ENCODE peak calls at places on chromosomes 11 and 22, in nine cellular contexts. One of them, this sample, is unnamed.

GRCh38 chr11:58616594-58616993 is 5.9 kb upstream of the CNTF start:
- DNase-seq in ovary: peak; percentile 53
- DNase-seq in Kasumi-1: no peak
- DNase-seq in NCI-H345: no peak
- DNase-seq in activated CD4-positive, alpha-beta T cell treated with anti-CD3 and anti-CD28 coated beads, Interleukin-2, amount 10 ng/mL, durations not matched to agents 7 days and 5 days: no peak
- DNase-seq in fibroblast of the conjunctiva: peak; percentile 69
- DNase-seq in coronary artery: no peak
- DNase-seq in AG20443: peak; percentile 84
- DNase-seq in CD4-positive, CD25-positive, alpha-beta regulatory T cell: no peak
- DNase-seq in this sample: no peak

GRCh38 chr11:60528934-60529333 is 13.7 kb downstream of the MS4A13 start:
- DNase-seq in ovary: no peak
- DNase-seq in Kasumi-1: peak; percentile 66
- DNase-seq in NCI-H345: no peak
- DNase-seq in activated CD4-positive, alpha-beta T cell treated with anti-CD3 and anti-CD28 coated beads, Interleukin-2, amount 10 ng/mL, durations not matched to agents 7 days and 5 days: no peak
- DNase-seq in fibroblast of the conjunctiva: no peak
- DNase-seq in coronary artery: no peak
- DNase-seq in AG20443: no peak
- DNase-seq in CD4-positive, CD25-positive, alpha-beta regulatory T cell: no peak
- DNase-seq in this sample: peak; percentile 30

GRCh38 chr22:16829985-16830384 is 4.8 kb upstream of the XKR3 start:
- DNase-seq in ovary: no peak
- DNase-seq in Kasumi-1: no peak
- DNase-seq in NCI-H345: no peak
- DNase-seq in activated CD4-positive, alpha-beta T cell treated with anti-CD3 and anti-CD28 coated beads, Interleukin-2, amount 10 ng/mL, durations not matched to agents 7 days and 5 days: no peak
- DNase-seq in fibroblast of the conjunctiva: no peak
- DNase-seq in coronary artery: no peak
- DNase-seq in AG20443: no peak
- DNase-seq in CD4-positive, CD25-positive, alpha-beta regulatory T cell: no peak
- DNase-seq in this sample: no peak

GRCh38 chr22:24554316-24555159 is at the start of gene GUCD1:
- DNase-seq in ovary: peak; percentile 26
- DNase-seq in Kasumi-1: peak; percentile 31
- DNase-seq in NCI-H345: no peak
- DNase-seq in activated CD4-positive, alpha-beta T cell treated with anti-CD3 and anti-CD28 coated beads, Interleukin-2, amount 10 ng/mL, durations not matched to agents 7 days and 5 days: peak; percentile 39
- DNase-seq in fibroblast of the conjunctiva: peak; percentile 6
- DNase-seq in coronary artery: no peak
- DNase-seq in AG20443: peak; percentile 40
- DNase-seq in CD4-positive, CD25-positive, alpha-beta regulatory T cell: peak; percentile 44
- DNase-seq in this sample: peak; percentile 47

GRCh38 chr11:26418391-26418790 is 86.5 kb downstream of the ANO3 start:
- DNase-seq in ovary: no peak
- DNase-seq in Kasumi-1: peak; percentile 3
- DNase-seq in NCI-H345: no peak
- DNase-seq in activated CD4-positive, alpha-beta T cell treated with anti-CD3 and anti-CD28 coated beads, Interleukin-2, amount 10 ng/mL, durations not matched to agents 7 days and 5 days: no peak
- DNase-seq in fibroblast of the conjunctiva: peak; percentile 18
- DNase-seq in coronary artery: no peak
- DNase-seq in AG20443: no peak
- DNase-seq in CD4-positive, CD25-positive, alpha-beta regulatory T cell: no peak
- DNase-seq in this sample: no peak

GRCh38 chr22:32904044-32904443 is 102.5 kb downstream of the TIMP3 start:
- DNase-seq in ovary: no peak
- DNase-seq in Kasumi-1: peak; percentile 3
- DNase-seq in NCI-H345: no peak
- DNase-seq in activated CD4-positive, alpha-beta T cell treated with anti-CD3 and anti-CD28 coated beads, Interleukin-2, amount 10 ng/mL, durations not matched to agents 7 days and 5 days: peak; percentile 15
- DNase-seq in fibroblast of the conjunctiva: no peak
- DNase-seq in coronary artery: no peak
- DNase-seq in AG20443: peak; percentile 49
- DNase-seq in CD4-positive, CD25-positive, alpha-beta regulatory T cell: peak; percentile 21
- DNase-seq in this sample: no peak

GRCh38 chr22:24592144-24592845 is 578 bp downstream of the LRRC75B start:
- DNase-seq in ovary: peak; percentile 36
- DNase-seq in Kasumi-1: no peak
- DNase-seq in NCI-H345: peak; percentile 35
- DNase-seq in activated CD4-positive, alpha-beta T cell treated with anti-CD3 and anti-CD28 coated beads, Interleukin-2, amount 10 ng/mL, durations not matched to agents 7 days and 5 days: no peak
- DNase-seq in fibroblast of the conjunctiva: no peak
- DNase-seq in coronary artery: peak; percentile 75
- DNase-seq in AG20443: peak; percentile 47
- DNase-seq in CD4-positive, CD25-positive, alpha-beta regulatory T cell: peak; percentile 15
- DNase-seq in this sample: peak; percentile 50

GRCh38 chr22:49849161-49850020 is 4.3 kb upstream of the ZBED4 start:
- DNase-seq in ovary: no peak
- DNase-seq in Kasumi-1: no peak
- DNase-seq in NCI-H345: no peak
- DNase-seq in activated CD4-positive, alpha-beta T cell treated with anti-CD3 and anti-CD28 coated beads, Interleukin-2, amount 10 ng/mL, durations not matched to agents 7 days and 5 days: peak; percentile 34
- DNase-seq in fibroblast of the conjunctiva: no peak
- DNase-seq in coronary artery: no peak
- DNase-seq in AG20443: no peak
- DNase-seq in CD4-positive, CD25-positive, alpha-beta regulatory T cell: peak; percentile 51
- DNase-seq in this sample: no peak

GRCh38 chr11:8328848-8329330 is 65.2 kb upstream of the LMO1 start:
- DNase-seq in ovary: peak; percentile 64
- DNase-seq in Kasumi-1: peak; percentile 83
- DNase-seq in NCI-H345: peak; percentile 82
- DNase-seq in activated CD4-positive, alpha-beta T cell treated with anti-CD3 and anti-CD28 coated beads, Interleukin-2, amount 10 ng/mL, durations not matched to agents 7 days and 5 days: peak; percentile 66
- DNase-seq in fibroblast of the conjunctiva: peak; percentile 51
- DNase-seq in coronary artery: no peak
- DNase-seq in AG20443: peak; percentile 92
- DNase-seq in CD4-positive, CD25-positive, alpha-beta regulatory T cell: peak; percentile 50
- DNase-seq in this sample: peak; percentile 87

GRCh38 chr11:119615879-119616190 is 113.2 kb downstream of the NECTIN1 start:
- DNase-seq in ovary: no peak
- DNase-seq in Kasumi-1: no peak
- DNase-seq in NCI-H345: no peak
- DNase-seq in activated CD4-positive, alpha-beta T cell treated with anti-CD3 and anti-CD28 coated beads, Interleukin-2, amount 10 ng/mL, durations not matched to agents 7 days and 5 days: no peak
- DNase-seq in fibroblast of the conjunctiva: no peak
- DNase-seq in coronary artery: no peak
- DNase-seq in AG20443: no peak
- DNase-seq in CD4-positive, CD25-positive, alpha-beta regulatory T cell: no peak
- DNase-seq in this sample: no peak

GRCh38 chr22:47035443-47035881 is 273.0 kb downstream of the TBC1D22A start:
- DNase-seq in ovary: no peak
- DNase-seq in Kasumi-1: no peak
- DNase-seq in NCI-H345: no peak
- DNase-seq in activated CD4-positive, alpha-beta T cell treated with anti-CD3 and anti-CD28 coated beads, Interleukin-2, amount 10 ng/mL, durations not matched to agents 7 days and 5 days: no peak
- DNase-seq in fibroblast of the conjunctiva: no peak
- DNase-seq in coronary artery: no peak
- DNase-seq in AG20443: peak; percentile 72
- DNase-seq in CD4-positive, CD25-positive, alpha-beta regulatory T cell: no peak
- DNase-seq in this sample: no peak

GRCh38 chr22:45036154-45036553 is 26.3 kb upstream of the PHF21B start:
- DNase-seq in ovary: peak; percentile 82
- DNase-seq in Kasumi-1: no peak
- DNase-seq in NCI-H345: no peak
- DNase-seq in activated CD4-positive, alpha-beta T cell treated with anti-CD3 and anti-CD28 coated beads, Interleukin-2, amount 10 ng/mL, durations not matched to agents 7 days and 5 days: no peak
- DNase-seq in fibroblast of the conjunctiva: no peak
- DNase-seq in coronary artery: no peak
- DNase-seq in AG20443: no peak
- DNase-seq in CD4-positive, CD25-positive, alpha-beta regulatory T cell: no peak
- DNase-seq in this sample: no peak

GRCh38 chr11:21484039-21484438 is 708.8 kb upstream of the ANO5 start:
- DNase-seq in ovary: no peak
- DNase-seq in Kasumi-1: no peak
- DNase-seq in NCI-H345: no peak
- DNase-seq in activated CD4-positive, alpha-beta T cell treated with anti-CD3 and anti-CD28 coated beads, Interleukin-2, amount 10 ng/mL, durations not matched to agents 7 days and 5 days: no peak
- DNase-seq in fibroblast of the conjunctiva: no peak
- DNase-seq in coronary artery: no peak
- DNase-seq in AG20443: no peak
- DNase-seq in CD4-positive, CD25-positive, alpha-beta regulatory T cell: no peak
- DNase-seq in this sample: no peak

GRCh38 chr11:7251836-7252682 is at the start of gene SYT9:
- DNase-seq in ovary: no peak
- DNase-seq in Kasumi-1: no peak
- DNase-seq in NCI-H345: peak; percentile 68
- DNase-seq in activated CD4-positive, alpha-beta T cell treated with anti-CD3 and anti-CD28 coated beads, Interleukin-2, amount 10 ng/mL, durations not matched to agents 7 days and 5 days: peak; percentile 25
- DNase-seq in fibroblast of the conjunctiva: no peak
- DNase-seq in coronary artery: peak; percentile 75
- DNase-seq in AG20443: peak; percentile 76
- DNase-seq in CD4-positive, CD25-positive, alpha-beta regulatory T cell: peak; percentile 3
- DNase-seq in this sample: peak; percentile 50

GRCh38 chr22:39932918-39933649 is 27.1 kb upstream of the TMA7B start:
- DNase-seq in ovary: no peak
- DNase-seq in Kasumi-1: peak; percentile 74
- DNase-seq in NCI-H345: no peak
- DNase-seq in activated CD4-positive, alpha-beta T cell treated with anti-CD3 and anti-CD28 coated beads, Interleukin-2, amount 10 ng/mL, durations not matched to agents 7 days and 5 days: peak; percentile 62
- DNase-seq in fibroblast of the conjunctiva: no peak
- DNase-seq in coronary artery: no peak
- DNase-seq in AG20443: peak; percentile 16
- DNase-seq in CD4-positive, CD25-positive, alpha-beta regulatory T cell: peak; percentile 78
- DNase-seq in this sample: peak; percentile 50

GRCh38 chr22:46801826-46802607 is 39.6 kb downstream of the TBC1D22A start:
- DNase-seq in ovary: no peak
- DNase-seq in Kasumi-1: no peak
- DNase-seq in NCI-H345: no peak
- DNase-seq in activated CD4-positive, alpha-beta T cell treated with anti-CD3 and anti-CD28 coated beads, Interleukin-2, amount 10 ng/mL, durations not matched to agents 7 days and 5 days: no peak
- DNase-seq in fibroblast of the conjunctiva: no peak
- DNase-seq in coronary artery: no peak
- DNase-seq in AG20443: no peak
- DNase-seq in CD4-positive, CD25-positive, alpha-beta regulatory T cell: no peak
- DNase-seq in this sample: no peak

GRCh38 chr22:27580311-27580897 is 221.2 kb downstream of the MN1 start:
- DNase-seq in ovary: no peak
- DNase-seq in Kasumi-1: no peak
- DNase-seq in NCI-H345: no peak
- DNase-seq in activated CD4-positive, alpha-beta T cell treated with anti-CD3 and anti-CD28 coated beads, Interleukin-2, amount 10 ng/mL, durations not matched to agents 7 days and 5 days: no peak
- DNase-seq in fibroblast of the conjunctiva: no peak
- DNase-seq in coronary artery: no peak
- DNase-seq in AG20443: no peak
- DNase-seq in CD4-positive, CD25-positive, alpha-beta regulatory T cell: no peak
- DNase-seq in this sample: no peak

GRCh38 chr22:30159561-30160353 is 79.5 kb downstream of the HORMAD2 start:
- DNase-seq in ovary: peak; percentile 17
- DNase-seq in Kasumi-1: no peak
- DNase-seq in NCI-H345: no peak
- DNase-seq in activated CD4-positive, alpha-beta T cell treated with anti-CD3 and anti-CD28 coated beads, Interleukin-2, amount 10 ng/mL, durations not matched to agents 7 days and 5 days: no peak
- DNase-seq in fibroblast of the conjunctiva: peak; percentile 40
- DNase-seq in coronary artery: no peak
- DNase-seq in AG20443: peak; percentile 65
- DNase-seq in CD4-positive, CD25-positive, alpha-beta regulatory T cell: no peak
- DNase-seq in this sample: no peak

GRCh38 chr11:8066911-8067455 is 14.0 kb upstream of the TUB start:
- DNase-seq in ovary: no peak
- DNase-seq in Kasumi-1: no peak
- DNase-seq in NCI-H345: no peak
- DNase-seq in activated CD4-positive, alpha-beta T cell treated with anti-CD3 and anti-CD28 coated beads, Interleukin-2, amount 10 ng/mL, durations not matched to agents 7 days and 5 days: no peak
- DNase-seq in fibroblast of the conjunctiva: no peak
- DNase-seq in coronary artery: peak; percentile 73
- DNase-seq in AG20443: no peak
- DNase-seq in CD4-positive, CD25-positive, alpha-beta regulatory T cell: no peak
- DNase-seq in this sample: no peak

GRCh38 chr22:41256898-41257260 is 16.1 kb upstream of the CHADL start:
- DNase-seq in ovary: no peak
- DNase-seq in Kasumi-1: no peak
- DNase-seq in NCI-H345: no peak
- DNase-seq in activated CD4-positive, alpha-beta T cell treated with anti-CD3 and anti-CD28 coated beads, Interleukin-2, amount 10 ng/mL, durations not matched to agents 7 days and 5 days: no peak
- DNase-seq in fibroblast of the conjunctiva: peak; percentile 9
- DNase-seq in coronary artery: no peak
- DNase-seq in AG20443: no peak
- DNase-seq in CD4-positive, CD25-positive, alpha-beta regulatory T cell: no peak
- DNase-seq in this sample: no peak

GRCh38 chr22:36839356-36840073 is 21.3 kb upstream of the NCF4 start:
- DNase-seq in ovary: no peak
- DNase-seq in Kasumi-1: no peak
- DNase-seq in NCI-H345: no peak
- DNase-seq in activated CD4-positive, alpha-beta T cell treated with anti-CD3 and anti-CD28 coated beads, Interleukin-2, amount 10 ng/mL, durations not matched to agents 7 days and 5 days: no peak
- DNase-seq in fibroblast of the conjunctiva: no peak
- DNase-seq in coronary artery: no peak
- DNase-seq in AG20443: no peak
- DNase-seq in CD4-positive, CD25-positive, alpha-beta regulatory T cell: no peak
- DNase-seq in this sample: no peak

GRCh38 chr11:66845876-66846212 is 2.6 kb downstream of the RCE1 start:
- DNase-seq in ovary: no peak
- DNase-seq in Kasumi-1: no peak
- DNase-seq in NCI-H345: no peak
- DNase-seq in activated CD4-positive, alpha-beta T cell treated with anti-CD3 and anti-CD28 coated beads, Interleukin-2, amount 10 ng/mL, durations not matched to agents 7 days and 5 days: no peak
- DNase-seq in fibroblast of the conjunctiva: no peak
- DNase-seq in coronary artery: peak; percentile 64
- DNase-seq in AG20443: no peak
- DNase-seq in CD4-positive, CD25-positive, alpha-beta regulatory T cell: no peak
- DNase-seq in this sample: no peak

GRCh38 chr22:21594865-21595452 is 27.4 kb downstream of the UBE2L3 start:
- DNase-seq in ovary: no peak
- DNase-seq in Kasumi-1: no peak
- DNase-seq in NCI-H345: no peak
- DNase-seq in activated CD4-positive, alpha-beta T cell treated with anti-CD3 and anti-CD28 coated beads, Interleukin-2, amount 10 ng/mL, durations not matched to agents 7 days and 5 days: no peak
- DNase-seq in fibroblast of the conjunctiva: no peak
- DNase-seq in coronary artery: no peak
- DNase-seq in AG20443: no peak
- DNase-seq in CD4-positive, CD25-positive, alpha-beta regulatory T cell: no peak
- DNase-seq in this sample: no peak

GRCh38 chr11:36431429-36432092 is 78.5 kb downstream of the TRAF6 start:
- DNase-seq in ovary: peak; percentile 85
- DNase-seq in Kasumi-1: peak; percentile 20
- DNase-seq in NCI-H345: no peak
- DNase-seq in activated CD4-positive, alpha-beta T cell treated with anti-CD3 and anti-CD28 coated beads, Interleukin-2, amount 10 ng/mL, durations not matched to agents 7 days and 5 days: no peak
- DNase-seq in fibroblast of the conjunctiva: peak; percentile 80
- DNase-seq in coronary artery: no peak
- DNase-seq in AG20443: peak; percentile 96
- DNase-seq in CD4-positive, CD25-positive, alpha-beta regulatory T cell: peak; percentile 31
- DNase-seq in this sample: no peak

GRCh38 chr22:45831394-45831793 is 145.6 kb downstream of the WNT7B start:
- DNase-seq in ovary: no peak
- DNase-seq in Kasumi-1: no peak
- DNase-seq in NCI-H345: no peak
- DNase-seq in activated CD4-positive, alpha-beta T cell treated with anti-CD3 and anti-CD28 coated beads, Interleukin-2, amount 10 ng/mL, durations not matched to agents 7 days and 5 days: no peak
- DNase-seq in fibroblast of the conjunctiva: no peak
- DNase-seq in coronary artery: no peak
- DNase-seq in AG20443: peak; percentile 31
- DNase-seq in CD4-positive, CD25-positive, alpha-beta regulatory T cell: no peak
- DNase-seq in this sample: no peak

GRCh38 chr11:86741489-86742435 is 58.6 kb upstream of the PRSS23 start:
- DNase-seq in ovary: no peak
- DNase-seq in Kasumi-1: no peak
- DNase-seq in NCI-H345: no peak
- DNase-seq in activated CD4-positive, alpha-beta T cell treated with anti-CD3 and anti-CD28 coated beads, Interleukin-2, amount 10 ng/mL, durations not matched to agents 7 days and 5 days: no peak
- DNase-seq in fibroblast of the conjunctiva: peak; percentile 63
- DNase-seq in coronary artery: no peak
- DNase-seq in AG20443: peak; percentile 47
- DNase-seq in CD4-positive, CD25-positive, alpha-beta regulatory T cell: no peak
- DNase-seq in this sample: no peak

GRCh38 chr11:106917973-106918372 is 100.3 kb downstream of the GUCY1A2 start:
- DNase-seq in ovary: no peak
- DNase-seq in Kasumi-1: peak; percentile 27
- DNase-seq in NCI-H345: no peak
- DNase-seq in activated CD4-positive, alpha-beta T cell treated with anti-CD3 and anti-CD28 coated beads, Interleukin-2, amount 10 ng/mL, durations not matched to agents 7 days and 5 days: no peak
- DNase-seq in fibroblast of the conjunctiva: no peak
- DNase-seq in coronary artery: no peak
- DNase-seq in AG20443: peak; percentile 9
- DNase-seq in CD4-positive, CD25-positive, alpha-beta regulatory T cell: no peak
- DNase-seq in this sample: peak; percentile 7

GRCh38 chr22:31139866-31140716 is at the start of gene PLA2G3:
- DNase-seq in ovary: no peak
- DNase-seq in Kasumi-1: no peak
- DNase-seq in NCI-H345: peak; percentile 13
- DNase-seq in activated CD4-positive, alpha-beta T cell treated with anti-CD3 and anti-CD28 coated beads, Interleukin-2, amount 10 ng/mL, durations not matched to agents 7 days and 5 days: no peak
- DNase-seq in fibroblast of the conjunctiva: peak; percentile 8
- DNase-seq in coronary artery: no peak
- DNase-seq in AG20443: peak; percentile 71
- DNase-seq in CD4-positive, CD25-positive, alpha-beta regulatory T cell: no peak
- DNase-seq in this sample: no peak

GRCh38 chr11:10935015-10935564 is 77.2 kb upstream of the ZBED5 start:
- DNase-seq in ovary: no peak
- DNase-seq in Kasumi-1: no peak
- DNase-seq in NCI-H345: no peak
- DNase-seq in activated CD4-positive, alpha-beta T cell treated with anti-CD3 and anti-CD28 coated beads, Interleukin-2, amount 10 ng/mL, durations not matched to agents 7 days and 5 days: no peak
- DNase-seq in fibroblast of the conjunctiva: no peak
- DNase-seq in coronary artery: no peak
- DNase-seq in AG20443: no peak
- DNase-seq in CD4-positive, CD25-positive, alpha-beta regulatory T cell: no peak
- DNase-seq in this sample: no peak

GRCh38 chr22:24535348-24535747 is 19.6 kb downstream of the GUCD1 start:
- DNase-seq in ovary: no peak
- DNase-seq in Kasumi-1: no peak
- DNase-seq in NCI-H345: no peak
- DNase-seq in activated CD4-positive, alpha-beta T cell treated with anti-CD3 and anti-CD28 coated beads, Interleukin-2, amount 10 ng/mL, durations not matched to agents 7 days and 5 days: no peak
- DNase-seq in fibroblast of the conjunctiva: no peak
- DNase-seq in coronary artery: no peak
- DNase-seq in AG20443: no peak
- DNase-seq in CD4-positive, CD25-positive, alpha-beta regulatory T cell: no peak
- DNase-seq in this sample: no peak

GRCh38 chr11:12284321-12285050 is 92.9 kb upstream of the PARVA start:
- DNase-seq in ovary: no peak
- DNase-seq in Kasumi-1: peak; percentile 8
- DNase-seq in NCI-H345: no peak
- DNase-seq in activated CD4-positive, alpha-beta T cell treated with anti-CD3 and anti-CD28 coated beads, Interleukin-2, amount 10 ng/mL, durations not matched to agents 7 days and 5 days: no peak
- DNase-seq in fibroblast of the conjunctiva: peak; percentile 58
- DNase-seq in coronary artery: peak; percentile 60
- DNase-seq in AG20443: peak; percentile 46
- DNase-seq in CD4-positive, CD25-positive, alpha-beta regulatory T cell: no peak
- DNase-seq in this sample: peak; percentile 2